ENCODE peak calls at places on chromosomes 13 and 19, in seven cellular contexts. D is fibroblast of the conjunctiva; H is NCI-H1105 treated with DMSO at 0.1 percent for 48 hours; W is HCEC 1CT; S is NCI-H187; Y is GM03348; V is stimulated activated CD4-positive, alpha-beta T cell treated with anti-CD3 and anti-CD28 coated beads, Interleukin-4, amount 100 ng/mL, for 4 hours. P is an unnamed sample.

GRCh38 chr19:38713865-38714264 is 30.4 kb downstream of the CAPN12 start:
- DNase-seq in H (no peak), Y (no peak), S (no peak), D (no peak), W (no peak), V (no peak), P (no peak)

GRCh38 chr13:110107568-110108347 is 199.2 kb downstream of the COL4A1 start:
- DNase-seq in S (no peak), V (no peak), H (no peak), Y (no peak), D (no peak), W (no peak), P (no peak)

GRCh38 chr13:29791508-29791907 is 58.9 kb downstream of the UBL3 start:
- DNase-seq in H (no peak), S (no peak), W (no peak), Y (no peak), V (no peak), D (no peak), P (no peak)

GRCh38 chr19:34428549-34429285 is 536 bp downstream of the UBA2 start:
- DNase-seq in W (peak; percentile 32), V (no peak), D (no peak), Y (peak; percentile 85), S (no peak), H (no peak), P (peak; percentile 53)

GRCh38 chr19:55676889-55677505 is 2.0 kb downstream of the EPN1 start:
- DNase-seq in D (no peak), S (no peak), W (no peak), V (no peak), Y (no peak), H (no peak), P (no peak)

GRCh38 chr13:77732287-77732686 is 34.8 kb downstream of the SLAIN1 start:
- DNase-seq in Y (no peak), H (no peak), D (no peak), W (no peak), V (no peak), S (no peak), P (no peak)

GRCh38 chr19:30651691-30652090 is 279.5 kb downstream of the ZNF536 start:
- DNase-seq in W (no peak), H (peak; percentile 18), D (no peak), Y (no peak), V (no peak), S (no peak), P (no peak)

GRCh38 chr13:107866666-107867623 is 348.4 kb downstream of the LIG4 start:
- DNase-seq in S (peak; percentile 60), D (no peak), W (peak; percentile 76), Y (peak; percentile 63), H (peak; percentile 74), V (no peak), P (peak; percentile 67)

GRCh38 chr13:25281193-25281936 is 5.9 kb downstream of the MTMR6 start:
- DNase-seq in W (no peak), H (no peak), V (no peak), S (no peak), D (no peak), Y (no peak), P (no peak)

GRCh38 chr19:15911599-15912237 is 13.8 kb upstream of the CYP4F2 start:
- DNase-seq in S (no peak), W (no peak), Y (no peak), V (no peak), H (no peak), D (no peak), P (no peak)

GRCh38 chr13:74987124-74987690 is 494.8 kb downstream of the TBC1D4 start:
- DNase-seq in S (no peak), W (no peak), V (no peak), H (no peak), Y (no peak), D (no peak), P (no peak)

GRCh38 chr19:50329146-50329925 is at the start of gene KCNC3:
- DNase-seq in S (peak; percentile 100), V (peak; percentile 97), Y (peak; percentile 96), H (peak; percentile 99), W (peak; percentile 67), D (peak; percentile 89), P (peak; percentile 78)

GRCh38 chr13:110197041-110197440 is 109.9 kb downstream of the COL4A1 start:
- DNase-seq in Y (no peak), D (no peak), H (no peak), V (no peak), W (peak; percentile 78), S (no peak), P (no peak)

P was measured in hepatic stellate cell.